ENCODE peak calls at places on chromosomes 2 and 18, in nine cellular contexts. K, H, U, O, P, D, Y, N and R are unnamed samples. For H3K27me3, the result is how much of the 10 kb centered on the place peaks cover.

GRCh38 chr2:187580462-187581124 is 26.4 kb upstream of the TFPI start:
- DNase-seq in K (peak), H (peak), U (no peak), O (no peak), P (peak), D (peak), Y (no peak), N (peak), R (no peak)

GRCh38 chr2:144705328-144706245 is 185.7 kb upstream of the ZEB2 start:
- DNase-seq in K (no peak), H (no peak), U (no peak), O (no peak), P (peak), D (no peak), Y (no peak), N (no peak), R (no peak)

GRCh38 chr2:204763974-204764703 is 218.9 kb downstream of the PARD3B start:
- DNase-seq in K (peak), H (no peak), U (no peak), O (no peak), P (no peak), D (no peak), Y (no peak), N (peak), R (no peak)

GRCh38 chr18:53603281-53603680 is 621.2 kb downstream of the MBD2 start:
- DNase-seq in K (no peak), H (no peak), U (no peak), O (no peak), P (no peak), D (no peak), Y (no peak), N (no peak), R (no peak)

GRCh38 chr2:126995652-126996377 is 97.1 kb downstream of the TEX51 start:
- DNase-seq in K (no peak), H (no peak), U (no peak), O (no peak), P (no peak), D (no peak), Y (no peak), N (no peak), R (no peak)

GRCh38 chr2:152298754-152299153 is 36.2 kb upstream of the FMNL2 start:
- DNase-seq in K (peak), H (no peak), U (no peak), O (no peak), P (peak), D (no peak), Y (no peak), N (peak), R (peak)

GRCh38 chr18:5463390-5463789 is 80.4 kb downstream of the EPB41L3 start:
- DNase-seq in K (no peak), H (no peak), U (no peak), O (peak), P (peak), D (no peak), Y (no peak), N (no peak), R (no peak)

GRCh38 chr2:4832642-4833041 is 859.5 kb upstream of the SOX11 start:
- DNase-seq in K (no peak), H (no peak), U (no peak), O (no peak), P (no peak), D (no peak), Y (no peak), N (no peak), R (no peak)

GRCh38 chr2:222751821-222752719 is 80.6 kb downstream of the MOGAT1 start:
- DNase-seq in K (no peak), H (peak), U (no peak), O (no peak), P (no peak), D (no peak), Y (no peak), N (no peak), R (no peak)

GRCh38 chr2:26767894-26768487 is 3.9 kb downstream of the SLC35F6 start:
- DNase-seq in K (no peak), H (no peak), U (no peak), O (no peak), P (no peak), D (no peak), Y (no peak), N (no peak), R (no peak)

GRCh38 chr2:26767129-26767528 is 3.0 kb downstream of the SLC35F6 start:
- DNase-seq in K (no peak), H (no peak), U (no peak), O (no peak), P (no peak), D (peak), Y (no peak), N (no peak), R (no peak)

GRCh38 chr2:26764906-26765305 is 822 bp downstream of the SLC35F6 start:
- DNase-seq in K (no peak), H (no peak), U (no peak), O (no peak), P (no peak), D (peak), Y (no peak), N (no peak), R (no peak)

GRCh38 chr2:26764078-26764887 is at the start of gene SLC35F6:
- DNase-seq in K (peak), H (peak), U (peak), O (peak), P (peak), D (peak), Y (peak), N (peak), R (peak)

DNA sequence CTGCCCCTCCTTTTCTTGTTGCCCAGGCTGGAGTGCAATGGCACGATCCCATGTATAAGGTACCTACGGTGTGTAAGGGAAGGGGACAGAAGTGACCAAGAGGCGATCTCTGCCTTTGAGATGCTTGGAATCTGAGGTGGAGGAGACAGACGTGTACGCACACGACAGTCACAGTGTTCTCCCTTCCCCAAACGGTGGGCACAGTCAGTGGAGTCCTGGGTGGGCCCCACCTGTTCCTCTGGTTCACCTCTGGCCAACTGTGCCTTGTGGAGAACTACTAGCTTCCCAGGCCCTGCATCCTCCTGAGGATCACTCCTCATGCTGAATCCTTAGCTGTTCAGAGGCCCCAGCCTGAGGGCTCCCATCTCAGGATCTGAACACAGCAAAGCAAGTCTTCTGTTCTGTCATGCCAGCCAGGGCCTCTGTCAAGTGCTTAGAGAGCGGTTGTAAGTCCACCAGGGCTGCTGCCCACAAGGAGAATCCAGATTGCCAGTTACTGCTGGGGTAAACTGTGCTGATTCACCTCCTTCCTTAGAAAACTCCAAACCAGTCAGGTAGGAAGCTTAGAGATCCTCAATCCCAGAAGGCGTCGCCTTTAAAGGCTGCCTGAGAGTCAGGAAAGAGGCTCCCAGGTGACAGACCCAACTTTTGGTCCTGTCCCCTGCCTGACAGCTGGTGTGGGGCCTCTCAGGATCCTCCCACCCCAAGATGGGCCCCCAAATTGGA is 1.6 kb downstream of the SLC35F6 start:
- DNase-seq in K (no peak), H (no peak), U (no peak), O (no peak), P (no peak), D (no peak), Y (no peak), N (peak), R (no peak)
- H3K4me3 ChIP-seq in K (peak), H (no peak), U (peak), O (peak), P (peak), D (no peak), Y (peak), N (peak), R (peak)

GRCh38 chr2:236238756-236239155 is 25.4 kb downstream of the ASB18 start:
- DNase-seq in K (no peak), H (peak), U (no peak), O (no peak), P (no peak), D (peak), Y (no peak), N (no peak), R (no peak)
- H3K27me3 ChIP-seq in K (under half), H (half or more), U (under half), O (under half), P (under half), D (under half), Y (under half), N (under half), R (under half)

DNA sequence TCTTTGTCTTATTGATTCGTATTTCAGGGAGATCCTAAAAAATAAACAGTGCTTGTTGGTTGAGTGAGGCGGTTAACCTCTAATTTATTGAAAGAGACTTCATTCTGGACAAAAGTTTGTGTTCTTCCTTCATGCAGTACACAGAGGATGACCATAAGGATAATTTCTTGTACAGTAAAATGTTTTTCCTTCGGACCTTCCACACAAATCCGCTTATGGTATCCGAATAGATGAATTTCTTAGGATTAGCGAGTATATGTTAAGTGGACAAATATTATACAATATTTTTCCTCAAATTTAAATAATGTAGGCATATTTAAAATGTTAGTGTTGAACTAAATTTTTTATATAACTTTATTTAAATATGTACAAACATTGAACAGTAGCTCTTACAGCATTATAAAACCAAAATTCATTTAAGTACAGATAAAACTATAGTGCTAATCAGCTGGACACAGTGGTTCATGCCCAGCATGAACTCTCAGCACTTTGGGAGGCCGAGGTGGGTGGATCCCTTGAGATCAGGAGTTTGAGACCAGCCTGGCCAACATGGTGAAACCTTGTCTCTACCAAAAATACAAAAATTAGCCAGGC is 84.4 kb downstream of the LPIN1 start:
- DNase-seq in K (no peak), H (no peak), U (no peak), O (no peak), P (no peak), D (no peak), Y (no peak), N (no peak), R (no peak)
- H3K4me3 ChIP-seq in K (peak), H (no peak), U (peak), O (peak), P (peak), D (no peak), Y (peak), N (no peak), R (no peak)

GRCh38 chr18:37499008-37499407 is 66.6 kb downstream of the CELF4 start:
- DNase-seq in K (no peak), H (peak), U (no peak), O (no peak), P (no peak), D (no peak), Y (no peak), N (no peak), R (no peak)

GRCh38 chr18:37502036-37502435 is 63.6 kb downstream of the CELF4 start:
- DNase-seq in K (no peak), H (no peak), U (no peak), O (no peak), P (no peak), D (no peak), Y (no peak), N (no peak), R (no peak)

GRCh38 chr18:37501136-37501535 is 64.5 kb downstream of the CELF4 start:
- DNase-seq in K (no peak), H (no peak), U (no peak), O (no peak), P (no peak), D (no peak), Y (no peak), N (peak), R (no peak)

GRCh38 chr18:37497836-37498518 is 67.6 kb downstream of the CELF4 start:
- DNase-seq in K (no peak), H (no peak), U (no peak), O (no peak), P (no peak), D (no peak), Y (no peak), N (peak), R (no peak)

GRCh38 chr18:37499913-37500312 is 65.7 kb downstream of the CELF4 start:
- DNase-seq in K (no peak), H (no peak), U (no peak), O (no peak), P (no peak), D (no peak), Y (no peak), N (no peak), R (no peak)
- H3K27me3 ChIP-seq in K (under half), H (under half), U (under half), O (under half), P (under half), D (under half), Y (under half), N (under half), R (under half)

GRCh38 chr2:199455186-199455532 is 2.6 kb downstream of the SATB2 start:
- DNase-seq in K (no peak), H (no peak), U (no peak), O (no peak), P (no peak), D (no peak), Y (no peak), N (no peak), R (no peak)
- H3K4me3 ChIP-seq in K (peak), H (peak), U (no peak), O (no peak), P (peak), D (peak), Y (no peak), N (no peak), R (peak)

GRCh38 chr2:118971245-118972122 is 29.5 kb downstream of the MARCO start:
- DNase-seq in K (no peak), H (no peak), U (no peak), O (no peak), P (no peak), D (peak), Y (no peak), N (peak), R (no peak)
- H3K27me3 ChIP-seq in K (under half), H (under half), U (under half), O (under half), P (under half), D (under half), Y (under half), N (under half), R (under half)

DNA sequence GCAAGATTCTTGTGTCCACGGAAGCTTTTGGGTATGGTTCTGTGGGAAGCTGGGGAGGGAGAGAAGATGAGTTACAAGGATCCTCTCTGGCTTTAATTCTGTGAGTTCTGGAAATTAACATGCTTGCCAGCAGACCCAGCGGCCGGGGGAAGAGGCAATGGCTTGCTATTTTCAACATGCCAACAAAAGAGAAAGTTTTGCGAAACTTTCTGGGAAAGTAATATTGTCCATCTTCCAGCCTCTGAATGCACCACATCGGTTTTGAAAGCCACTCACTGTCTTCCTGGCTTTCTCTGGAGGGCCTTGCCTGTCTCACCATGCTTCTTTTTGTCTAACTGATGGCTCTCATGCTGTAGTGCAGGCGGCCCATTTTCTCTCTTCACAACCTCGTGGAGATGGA is 85.7 kb downstream of the EN1 start:
- DNase-seq in K (no peak), H (no peak), U (no peak), O (no peak), P (no peak), D (no peak), Y (no peak), N (no peak), R (no peak)
- H3K4me3 ChIP-seq in K (no peak), H (no peak), U (no peak), O (no peak), P (no peak), D (no peak), Y (no peak), N (no peak), R (no peak)

GRCh38 chr2:174047746-174048145 is 82.6 kb upstream of the SP3 start:
- DNase-seq in K (no peak), H (peak), U (no peak), O (no peak), P (no peak), D (no peak), Y (no peak), N (no peak), R (no peak)
- H3K27me3 ChIP-seq in K (under half), H (under half), U (under half), O (under half), P (under half), D (under half), Y (under half), N (under half), R (under half)